ENCODE peak calls at places on chromosome 6, in nine cellular contexts. One of them, this sample, is unnamed.

GRCh38 chr6:2714359-2714895 is 36.3 kb downstream of the MYLK4 start:
- DNase-seq in endothelial cell of umbilical vein: peak; percentile 80
- DNase-seq in IMR-90: peak; percentile 97
- DNase-seq in suprapubic skin: no peak
- DNase-seq in A549: no peak
- DNase-seq in GM12878: no peak
- DNase-seq in tibial nerve: no peak
- DNase-seq in Peyer's patch: no peak
- DNase-seq in NB4: no peak
- DNase-seq in this sample: peak; percentile 27

GRCh38 chr6:166862287-166862977 is 93.9 kb downstream of the RNASET2 start:
- DNase-seq in endothelial cell of umbilical vein: no peak
- DNase-seq in IMR-90: no peak
- DNase-seq in suprapubic skin: no peak
- DNase-seq in A549: peak; percentile 5
- DNase-seq in GM12878: no peak
- DNase-seq in tibial nerve: no peak
- DNase-seq in Peyer's patch: no peak
- DNase-seq in NB4: no peak
- DNase-seq in this sample: no peak

GRCh38 chr6:3194535-3195376 is 32.7 kb downstream of the TUBB2B start:
- DNase-seq in endothelial cell of umbilical vein: peak; percentile 74
- DNase-seq in IMR-90: peak; percentile 46
- DNase-seq in suprapubic skin: no peak
- DNase-seq in A549: no peak
- DNase-seq in GM12878: no peak
- DNase-seq in tibial nerve: no peak
- DNase-seq in Peyer's patch: no peak
- DNase-seq in NB4: no peak
- DNase-seq in this sample: no peak

GRCh38 chr6:45698046-45698445 is 317.6 kb downstream of the CLIC5 start:
- DNase-seq in endothelial cell of umbilical vein: no peak
- DNase-seq in IMR-90: no peak
- DNase-seq in suprapubic skin: no peak
- DNase-seq in A549: no peak
- DNase-seq in GM12878: no peak
- DNase-seq in tibial nerve: no peak
- DNase-seq in Peyer's patch: no peak
- DNase-seq in NB4: peak; percentile 53
- DNase-seq in this sample: no peak

GRCh38 chr6:167968091-167968490 is 29.4 kb upstream of the KIF25 start:
- DNase-seq in endothelial cell of umbilical vein: no peak
- DNase-seq in IMR-90: no peak
- DNase-seq in suprapubic skin: no peak
- DNase-seq in A549: peak; percentile 9
- DNase-seq in GM12878: no peak
- DNase-seq in tibial nerve: no peak
- DNase-seq in Peyer's patch: peak; percentile 69
- DNase-seq in NB4: peak; percentile 26
- DNase-seq in this sample: no peak

GRCh38 chr6:4179960-4180652 is 44.7 kb upstream of the ECI2 start:
- DNase-seq in endothelial cell of umbilical vein: no peak
- DNase-seq in IMR-90: peak; percentile 15
- DNase-seq in suprapubic skin: no peak
- DNase-seq in A549: no peak
- DNase-seq in GM12878: no peak
- DNase-seq in tibial nerve: no peak
- DNase-seq in Peyer's patch: no peak
- DNase-seq in NB4: no peak
- DNase-seq in this sample: no peak

GRCh38 chr6:50602191-50602810 is 111.0 kb upstream of the TFAP2D start:
- DNase-seq in endothelial cell of umbilical vein: peak; percentile 37
- DNase-seq in IMR-90: peak; percentile 21
- DNase-seq in suprapubic skin: no peak
- DNase-seq in A549: no peak
- DNase-seq in GM12878: no peak
- DNase-seq in tibial nerve: peak; percentile 24
- DNase-seq in Peyer's patch: no peak
- DNase-seq in NB4: peak; percentile 42
- DNase-seq in this sample: no peak

GRCh38 chr6:138087549-138087948 is 19.7 kb downstream of the PERP start:
- DNase-seq in endothelial cell of umbilical vein: no peak
- DNase-seq in IMR-90: no peak
- DNase-seq in suprapubic skin: no peak
- DNase-seq in A549: peak; percentile 15
- DNase-seq in GM12878: no peak
- DNase-seq in tibial nerve: no peak
- DNase-seq in Peyer's patch: no peak
- DNase-seq in NB4: no peak
- DNase-seq in this sample: no peak

GRCh38 chr6:25034477-25034876 is 98.7 kb upstream of the RIPOR2 start:
- DNase-seq in endothelial cell of umbilical vein: no peak
- DNase-seq in IMR-90: no peak
- DNase-seq in suprapubic skin: no peak
- DNase-seq in A549: no peak
- DNase-seq in GM12878: no peak
- DNase-seq in tibial nerve: no peak
- DNase-seq in Peyer's patch: no peak
- DNase-seq in NB4: no peak
- DNase-seq in this sample: no peak

GRCh38 chr6:134115715-134116074 is 63.3 kb upstream of the SLC2A12 start:
- DNase-seq in endothelial cell of umbilical vein: no peak
- DNase-seq in IMR-90: no peak
- DNase-seq in suprapubic skin: no peak
- DNase-seq in A549: no peak
- DNase-seq in GM12878: no peak
- DNase-seq in tibial nerve: no peak
- DNase-seq in Peyer's patch: no peak
- DNase-seq in NB4: no peak
- DNase-seq in this sample: no peak

GRCh38 chr6:31791324-31792089 is 4.0 kb downstream of the VARS1 start:
- DNase-seq in endothelial cell of umbilical vein: peak; percentile 61
- DNase-seq in IMR-90: peak; percentile 39
- DNase-seq in suprapubic skin: no peak
- DNase-seq in A549: peak; percentile 77
- DNase-seq in GM12878: no peak
- DNase-seq in tibial nerve: peak; percentile 35
- DNase-seq in Peyer's patch: no peak
- DNase-seq in NB4: peak; percentile 72
- DNase-seq in this sample: peak; percentile 68

GRCh38 chr6:166635556-166635955 is 8.5 kb upstream of the RPS6KA2 start:
- DNase-seq in endothelial cell of umbilical vein: no peak
- DNase-seq in IMR-90: no peak
- DNase-seq in suprapubic skin: no peak
- DNase-seq in A549: no peak
- DNase-seq in GM12878: no peak
- DNase-seq in tibial nerve: no peak
- DNase-seq in Peyer's patch: no peak
- DNase-seq in NB4: no peak
- DNase-seq in this sample: no peak

GRCh38 chr6:112139052-112139451 is 51.7 kb downstream of the FAM229B start:
- DNase-seq in endothelial cell of umbilical vein: no peak
- DNase-seq in IMR-90: no peak
- DNase-seq in suprapubic skin: no peak
- DNase-seq in A549: no peak
- DNase-seq in GM12878: no peak
- DNase-seq in tibial nerve: no peak
- DNase-seq in Peyer's patch: no peak
- DNase-seq in NB4: no peak
- DNase-seq in this sample: no peak

GRCh38 chr6:158903801-158904200 is 84.6 kb upstream of the EZR start:
- DNase-seq in endothelial cell of umbilical vein: no peak
- DNase-seq in IMR-90: no peak
- DNase-seq in suprapubic skin: no peak
- DNase-seq in A549: no peak
- DNase-seq in GM12878: no peak
- DNase-seq in tibial nerve: no peak
- DNase-seq in Peyer's patch: no peak
- DNase-seq in NB4: no peak
- DNase-seq in this sample: no peak

GRCh38 chr6:6546318-6547110 is 42.0 kb upstream of the LY86 start:
- DNase-seq in endothelial cell of umbilical vein: no peak
- DNase-seq in IMR-90: peak; percentile 1
- DNase-seq in suprapubic skin: no peak
- DNase-seq in A549: peak; percentile 6
- DNase-seq in GM12878: no peak
- DNase-seq in tibial nerve: peak; percentile 30
- DNase-seq in Peyer's patch: peak; percentile 51
- DNase-seq in NB4: peak; percentile 74
- DNase-seq in this sample: no peak

GRCh38 chr6:156167289-156168076 is 609.7 kb upstream of the ARID1B start:
- DNase-seq in endothelial cell of umbilical vein: peak; percentile 98
- DNase-seq in IMR-90: peak; percentile 41
- DNase-seq in suprapubic skin: no peak
- DNase-seq in A549: no peak
- DNase-seq in GM12878: no peak
- DNase-seq in tibial nerve: peak; percentile 25
- DNase-seq in Peyer's patch: no peak
- DNase-seq in NB4: no peak
- DNase-seq in this sample: no peak

GRCh38 chr6:473356-473755 is 81.8 kb downstream of the IRF4 start:
- DNase-seq in endothelial cell of umbilical vein: no peak
- DNase-seq in IMR-90: no peak
- DNase-seq in suprapubic skin: no peak
- DNase-seq in A549: no peak
- DNase-seq in GM12878: no peak
- DNase-seq in tibial nerve: no peak
- DNase-seq in Peyer's patch: no peak
- DNase-seq in NB4: no peak
- DNase-seq in this sample: no peak
- TF ChIP-seq POLR2A in endothelial cell of umbilical vein: no peak
- TF ChIP-seq POLR2A in IMR-90: no peak
- TF ChIP-seq POLR2A in suprapubic skin: no peak
- TF ChIP-seq POLR2A in A549: no peak
- TF ChIP-seq POLR2A in GM12878: no peak
- TF ChIP-seq POLR2A in tibial nerve: no peak
- TF ChIP-seq POLR2A in Peyer's patch: no peak
- TF ChIP-seq POLR2A in NB4: no peak
- TF ChIP-seq POLR2A in this sample: no peak

DNA sequence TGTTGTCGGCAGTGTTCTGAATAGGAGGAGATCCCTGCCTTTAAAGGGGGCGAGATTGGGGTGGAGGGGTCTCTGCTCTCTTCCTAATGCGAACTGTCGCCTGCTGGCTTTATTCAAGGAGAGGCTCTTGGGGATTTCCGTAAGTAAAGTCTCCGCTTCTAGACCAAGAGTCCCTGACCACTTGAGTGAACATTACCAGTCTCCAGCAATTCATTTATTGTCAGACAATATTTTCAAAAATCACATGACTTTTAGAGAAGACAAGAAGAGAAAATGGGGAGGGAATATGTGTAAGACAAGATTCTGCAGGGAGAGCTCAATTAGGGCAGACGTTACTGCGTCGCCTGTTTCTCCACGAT is 21.2 kb downstream of the POM121L2 start:
- DNase-seq in endothelial cell of umbilical vein: no peak
- DNase-seq in IMR-90: no peak
- DNase-seq in suprapubic skin: no peak
- DNase-seq in A549: no peak
- DNase-seq in GM12878: no peak
- DNase-seq in tibial nerve: no peak
- DNase-seq in Peyer's patch: no peak
- DNase-seq in NB4: no peak
- DNase-seq in this sample: no peak
- TF ChIP-seq POLR2A in endothelial cell of umbilical vein: no peak
- TF ChIP-seq POLR2A in IMR-90: no peak
- TF ChIP-seq POLR2A in suprapubic skin: no peak
- TF ChIP-seq POLR2A in A549: no peak
- TF ChIP-seq POLR2A in GM12878: no peak
- TF ChIP-seq POLR2A in tibial nerve: no peak
- TF ChIP-seq POLR2A in Peyer's patch: no peak
- TF ChIP-seq POLR2A in NB4: no peak
- TF ChIP-seq POLR2A in this sample: no peak

DNA sequence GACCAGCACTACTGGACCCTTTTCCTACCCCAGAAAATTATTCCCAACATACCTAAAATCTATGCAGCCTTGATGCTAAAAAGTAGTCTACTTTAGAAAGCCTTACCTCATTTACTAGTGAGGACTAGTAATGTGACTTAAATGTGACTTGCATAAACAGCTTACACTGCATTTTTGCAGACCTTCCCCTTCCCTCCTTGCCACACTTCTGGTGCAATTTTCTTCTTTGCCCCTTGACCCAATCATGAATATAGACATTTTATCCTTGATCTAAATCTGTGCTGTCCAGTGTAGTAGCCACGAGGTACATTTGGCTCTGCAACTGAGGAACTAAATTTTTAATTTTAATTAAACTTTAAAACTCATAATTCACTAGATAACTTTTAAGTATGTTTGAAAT is 7.0 kb upstream of the ZKSCAN8 start:
- DNase-seq in endothelial cell of umbilical vein: no peak
- DNase-seq in IMR-90: no peak
- DNase-seq in suprapubic skin: no peak
- DNase-seq in A549: no peak
- DNase-seq in GM12878: no peak
- DNase-seq in tibial nerve: no peak
- DNase-seq in Peyer's patch: no peak
- DNase-seq in NB4: peak; percentile 33
- DNase-seq in this sample: no peak
- TF ChIP-seq POLR2A in endothelial cell of umbilical vein: no peak
- TF ChIP-seq POLR2A in IMR-90: no peak
- TF ChIP-seq POLR2A in suprapubic skin: no peak
- TF ChIP-seq POLR2A in A549: no peak
- TF ChIP-seq POLR2A in GM12878: no peak
- TF ChIP-seq POLR2A in tibial nerve: no peak
- TF ChIP-seq POLR2A in Peyer's patch: no peak
- TF ChIP-seq POLR2A in NB4: no peak
- TF ChIP-seq POLR2A in this sample: no peak

GRCh38 chr6:42781811-42782688 is at the start of gene BICRAL:
- DNase-seq in endothelial cell of umbilical vein: peak; percentile 85
- DNase-seq in IMR-90: peak; percentile 83
- DNase-seq in suprapubic skin: no peak
- DNase-seq in A549: peak; percentile 57
- DNase-seq in GM12878: no peak
- DNase-seq in tibial nerve: peak; percentile 64
- DNase-seq in Peyer's patch: peak; percentile 76
- DNase-seq in NB4: peak; percentile 83
- DNase-seq in this sample: peak; percentile 71

GRCh38 chr6:42783177-42783875 is 1.5 kb downstream of the BICRAL start:
- DNase-seq in endothelial cell of umbilical vein: peak; percentile 54
- DNase-seq in IMR-90: peak; percentile 59
- DNase-seq in suprapubic skin: peak; percentile 92
- DNase-seq in A549: peak; percentile 50
- DNase-seq in GM12878: no peak
- DNase-seq in tibial nerve: peak; percentile 72
- DNase-seq in Peyer's patch: peak; percentile 87
- DNase-seq in NB4: peak; percentile 77
- DNase-seq in this sample: peak; percentile 40

GRCh38 chr6:42782689-42783176 is 881 bp downstream of the BICRAL start:
- DNase-seq in endothelial cell of umbilical vein: peak; percentile 95
- DNase-seq in IMR-90: peak; percentile 90
- DNase-seq in suprapubic skin: peak; percentile 87
- DNase-seq in A549: peak; percentile 69
- DNase-seq in GM12878: no peak
- DNase-seq in tibial nerve: peak; percentile 72
- DNase-seq in Peyer's patch: peak; percentile 84
- DNase-seq in NB4: peak; percentile 91
- DNase-seq in this sample: peak; percentile 82

GRCh38 chr6:42784739-42785498 is 3.1 kb downstream of the BICRAL start:
- DNase-seq in endothelial cell of umbilical vein: no peak
- DNase-seq in IMR-90: no peak
- DNase-seq in suprapubic skin: no peak
- DNase-seq in A549: no peak
- DNase-seq in GM12878: no peak
- DNase-seq in tibial nerve: no peak
- DNase-seq in Peyer's patch: no peak
- DNase-seq in NB4: no peak
- DNase-seq in this sample: no peak

GRCh38 chr6:42783876-42784738 is 2.3 kb downstream of the BICRAL start:
- DNase-seq in endothelial cell of umbilical vein: peak; percentile 51
- DNase-seq in IMR-90: no peak
- DNase-seq in suprapubic skin: no peak
- DNase-seq in A549: no peak
- DNase-seq in GM12878: no peak
- DNase-seq in tibial nerve: no peak
- DNase-seq in Peyer's patch: no peak
- DNase-seq in NB4: no peak
- DNase-seq in this sample: no peak
- TF ChIP-seq POLR2A in endothelial cell of umbilical vein: peak; percentile 60
- TF ChIP-seq POLR2A in IMR-90: no peak
- TF ChIP-seq POLR2A in suprapubic skin: no peak
- TF ChIP-seq POLR2A in A549: no peak
- TF ChIP-seq POLR2A in GM12878: no peak
- TF ChIP-seq POLR2A in tibial nerve: no peak
- TF ChIP-seq POLR2A in Peyer's patch: no peak
- TF ChIP-seq POLR2A in NB4: no peak
- TF ChIP-seq POLR2A in this sample: no peak